ENCODE peak calls at places on chromosomes 4 and X, in seven cellular contexts. X is heart left ventricle, Q is uterus, M is ovary, W is right lobe of liver, D is ascending aorta, A is cardiac muscle cell. U is an unnamed sample.
A peak's percentile ranks its signal among the peaks of the same experiment; 100 is the strongest.

GRCh38 chr4:16686195-16686594 is 212.2 kb downstream of the LDB2 start:
- DNase-seq in X (no peak), Q (no peak), M (no peak), W (no peak), D (no peak), A (peak; percentile 87), U (no peak)

GRCh38 chrX:9905288-9905687 is 61.9 kb upstream of the CLDN34 start:
- DNase-seq in X (no peak), Q (no peak), M (peak; percentile 36), W (no peak), D (no peak), A (peak; percentile 69), U (no peak)

GRCh38 chr4:78937837-78938236 is 1.4 kb downstream of the PAQR3 start:
- DNase-seq in X (no peak), Q (no peak), M (no peak), W (no peak), D (no peak), A (no peak), U (no peak)

GRCh38 chr4:154254999-154255398 is 236.6 kb downstream of the DCHS2 start:
- DNase-seq in X (no peak), Q (no peak), M (no peak), W (no peak), D (no peak), A (no peak), U (no peak)

GRCh38 chr4:186839122-186840037 is 115.7 kb upstream of the FAT1 start:
- DNase-seq in X (peak; percentile 21), Q (peak; percentile 51), M (peak; percentile 40), W (no peak), D (peak; percentile 67), A (peak; percentile 84), U (no peak)

GRCh38 chrX:38260231-38260630 is 39.6 kb upstream of the SRPX start:
- DNase-seq in X (no peak), Q (no peak), M (no peak), W (no peak), D (no peak), A (no peak), U (no peak)

GRCh38 chr4:123731009-123731408 is 334.4 kb downstream of the SPRY1 start:
- DNase-seq in X (no peak), Q (no peak), M (no peak), W (no peak), D (no peak), A (no peak), U (no peak)

GRCh38 chrX:1440506-1440905 is 12.2 kb downstream of the ASMTL start:
- DNase-seq in X (no peak), Q (no peak), M (no peak), W (peak; percentile 20), D (no peak), A (no peak), U (peak; percentile 23)

GRCh38 chr4:175827510-175827909 is 15.4 kb upstream of the GPM6A start:
- DNase-seq in X (no peak), Q (no peak), M (no peak), W (no peak), D (no peak), A (no peak), U (no peak)

GRCh38 chr4:81352476-81352875 is 119.2 kb downstream of the RASGEF1B start:
- DNase-seq in X (no peak), Q (no peak), M (no peak), W (no peak), D (no peak), A (peak; percentile 40), U (no peak)

GRCh38 chr4:169116270-169116901 is 106.3 kb upstream of the CBR4 start:
- DNase-seq in X (no peak), Q (no peak), M (no peak), W (no peak), D (no peak), A (peak; percentile 18), U (no peak)

GRCh38 chr4:3688018-3688998 is 77.9 kb upstream of the ADRA2C start:
- DNase-seq in X (no peak), Q (no peak), M (no peak), W (no peak), D (peak; percentile 55), A (no peak), U (peak; percentile 56)

DNA sequence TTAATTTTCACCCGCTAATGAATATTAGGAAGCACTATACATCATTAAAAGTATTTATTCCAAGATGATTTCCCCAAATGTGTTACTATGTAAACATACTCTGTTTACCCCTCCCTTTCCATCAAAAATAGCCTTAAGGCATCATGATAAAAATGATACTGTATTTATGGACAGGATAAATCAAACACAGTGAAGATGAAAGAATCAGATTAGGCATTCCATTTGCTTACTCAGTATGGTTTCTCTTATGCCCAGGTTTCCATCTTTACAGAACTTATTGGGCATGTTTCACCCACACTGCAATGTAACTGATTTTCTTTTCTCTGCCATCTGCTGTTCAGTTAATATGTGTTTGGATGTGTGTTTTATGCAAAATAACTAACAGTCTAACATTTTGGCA is 445.1 kb downstream of the RPA4 start:
- DNase-seq in X (no peak), Q (no peak), M (no peak), W (no peak), D (no peak), A (no peak), U (no peak)
- H3K4me1 ChIP-seq in X (no peaks in the 10 kb centered on the region), Q (no peaks in the 10 kb centered on the region), M (no peaks in the 10 kb centered on the region), W (no peaks in the 10 kb centered on the region), D (no peaks in the 10 kb centered on the region), A (no peaks in the 10 kb centered on the region), U (no peaks in the 10 kb centered on the region)

DNA sequence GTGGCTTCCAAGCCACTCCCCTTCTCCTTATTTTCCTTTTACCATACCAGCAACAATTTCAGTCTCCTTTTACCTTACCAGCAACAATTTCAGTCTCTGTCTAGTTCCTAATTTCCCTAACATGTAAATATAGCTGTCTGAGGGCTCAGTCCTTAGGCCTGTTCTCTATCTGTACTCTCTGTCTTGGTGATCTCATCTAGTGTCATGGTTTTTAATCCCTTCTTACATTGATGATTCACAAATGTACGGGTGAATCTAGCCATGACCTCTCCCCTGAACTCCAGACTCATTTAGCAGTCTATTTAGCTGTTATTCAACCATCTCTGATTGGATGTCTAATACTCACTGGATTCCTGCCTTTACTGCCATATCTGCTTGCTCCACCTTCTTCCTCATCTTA is 7.2 kb downstream of the IL15 start:
- DNase-seq in X (no peak), Q (no peak), M (no peak), W (no peak), D (no peak), A (no peak), U (no peak)
- H3K4me1 ChIP-seq in X (peaks cover 5% of the 10 kb centered on the region), Q (no peaks in the 10 kb centered on the region), M (no peaks in the 10 kb centered on the region), W (no peaks in the 10 kb centered on the region), D (peaks cover 12% of the 10 kb centered on the region), A (no peaks in the 10 kb centered on the region), U (peaks cover 23% of the 10 kb centered on the region)

GRCh38 chr4:24560770-24561415 is 23.5 kb downstream of the DHX15 start:
- DNase-seq in X (no peak), Q (no peak), M (no peak), W (no peak), D (no peak), A (peak; percentile 36), U (no peak)
- H3K4me1 ChIP-seq in X (peaks cover 15% of the 10 kb centered on the region), Q (peaks cover 5% of the 10 kb centered on the region), M (peaks cover 4% of the 10 kb centered on the region), W (peaks cover 4% of the 10 kb centered on the region), D (peaks cover 17% of the 10 kb centered on the region), A (peaks cover 16% of the 10 kb centered on the region), U (peaks cover 38% of the 10 kb centered on the region)

GRCh38 chrX:79630033-79631009 is 263.2 kb upstream of the ITM2A start:
- DNase-seq in X (no peak), Q (no peak), M (no peak), W (no peak), D (no peak), A (no peak), U (no peak)
- H3K4me1 ChIP-seq in X (no peaks in the 10 kb centered on the region), Q (no peaks in the 10 kb centered on the region), M (no peaks in the 10 kb centered on the region), W (no peaks in the 10 kb centered on the region), D (no peaks in the 10 kb centered on the region), A (no peaks in the 10 kb centered on the region), U (no peaks in the 10 kb centered on the region)

GRCh38 chr4:10066206-10066605 is 44.9 kb upstream of the SLC2A9 start:
- DNase-seq in X (no peak), Q (no peak), M (no peak), W (no peak), D (no peak), A (no peak), U (no peak)
- H3K4me1 ChIP-seq in X (no peaks in the 10 kb centered on the region), Q (no peaks in the 10 kb centered on the region), M (no peaks in the 10 kb centered on the region), W (no peaks in the 10 kb centered on the region), D (peaks cover 4% of the 10 kb centered on the region), A (no peaks in the 10 kb centered on the region), U (peaks cover 8% of the 10 kb centered on the region)

GRCh38 chr4:38009949-38010348 is 49.8 kb downstream of the PTTG2 start:
- DNase-seq in X (no peak), Q (no peak), M (no peak), W (no peak), D (no peak), A (no peak), U (no peak)
- H3K4me1 ChIP-seq in X (peaks cover 8% of the 10 kb centered on the region), Q (peaks cover 19% of the 10 kb centered on the region), M (peaks cover 16% of the 10 kb centered on the region), W (no peaks in the 10 kb centered on the region), D (peaks cover 41% of the 10 kb centered on the region), A (peaks cover 11% of the 10 kb centered on the region), U (peaks cover 39% of the 10 kb centered on the region)

GRCh38 chrX:40103565-40104323 is 6.0 kb upstream of the BCOR start:
- DNase-seq in X (no peak), Q (no peak), M (no peak), W (no peak), D (no peak), A (no peak), U (no peak)
- H3K4me1 ChIP-seq in X (peaks cover 22% of the 10 kb centered on the region), Q (no peaks in the 10 kb centered on the region), M (peaks cover 3% of the 10 kb centered on the region), W (peaks cover 16% of the 10 kb centered on the region), D (peaks cover 29% of the 10 kb centered on the region), A (peaks cover 61% of the 10 kb centered on the region), U (peaks cover 69% of the 10 kb centered on the region)

DNA sequence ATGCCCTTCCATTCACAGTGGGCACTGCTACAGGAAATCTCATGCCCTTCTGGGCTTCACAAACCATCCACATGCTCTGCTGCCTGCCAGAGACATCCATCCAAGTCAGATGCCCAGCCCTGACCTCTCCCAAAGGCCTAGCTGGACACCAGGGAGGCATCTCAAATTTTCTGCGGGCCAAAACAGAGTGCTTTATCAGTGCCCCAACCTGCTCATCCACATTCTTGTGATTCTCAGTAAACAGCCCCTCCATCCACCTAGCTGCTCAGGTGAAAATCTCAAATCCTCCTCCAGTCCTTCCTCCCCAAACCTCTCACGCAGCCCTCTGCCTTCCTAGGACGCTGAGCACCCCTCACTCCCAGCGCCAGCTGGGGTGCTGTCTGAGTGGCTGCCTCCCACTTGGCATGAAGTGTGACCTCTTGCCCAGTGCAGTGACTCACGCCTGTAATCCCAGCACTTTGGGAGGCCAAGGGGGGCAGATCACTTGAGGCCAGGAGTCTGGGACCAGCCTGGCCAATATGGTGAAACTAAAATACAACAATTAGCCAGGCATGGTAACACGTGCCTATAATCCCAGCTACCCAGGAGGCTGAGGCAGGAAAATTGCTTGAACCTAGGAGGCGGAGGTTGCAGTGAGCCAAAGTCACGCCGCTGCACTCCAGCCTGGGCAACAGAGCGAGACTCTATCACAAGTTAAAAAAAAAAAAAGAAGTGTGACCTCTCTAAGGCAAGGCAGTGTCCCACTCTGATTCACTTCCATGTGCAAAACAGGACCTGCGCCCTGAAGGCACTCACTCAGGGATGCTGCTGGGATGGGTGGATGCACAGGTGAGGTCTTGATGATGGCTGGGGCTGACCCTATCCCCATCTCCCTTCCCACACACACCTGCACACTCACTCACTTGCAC is 1.7 kb upstream of the AFAP1 start:
- DNase-seq in X (no peak), Q (peak; percentile 15), M (no peak), W (no peak), D (no peak), A (peak; percentile 43), U (no peak)
- H3K4me1 ChIP-seq in X (peaks cover 6% of the 10 kb centered on the region), Q (peaks cover 4% of the 10 kb centered on the region), M (no peaks in the 10 kb centered on the region), W (no peaks in the 10 kb centered on the region), D (peaks cover 6% of the 10 kb centered on the region), A (peaks cover 4% of the 10 kb centered on the region), U (no peaks in the 10 kb centered on the region)

U was measured in spleen.